ENCODE peak calls at places on chromosomes 4 and X, in six cellular contexts. P is neural progenitor cell, G is foreskin keratinocyte, S is hepatocyte, E is AG04450, F is heart right ventricle. Z is an unnamed sample. For H3K27me3, the result is how much of the 10 kb centered on the place peaks cover.

GRCh38 chr4:112147697-112148096 is 2.4 kb downstream of the FAM241A start:
- DNase-seq in P (no peak), G (no peak), S (no peak), E (no peak), F (peak), Z (no peak)

GRCh38 chr4:180900781-180901180 is 1342.4 kb upstream of the TENM3 start:
- DNase-seq in P (no peak), G (peak), S (no peak), E (no peak), F (no peak), Z (no peak)

GRCh38 chr4:137032242-137032641 is 500.1 kb downstream of the PCDH18 start:
- DNase-seq in P (no peak), G (no peak), S (no peak), E (no peak), F (no peak), Z (no peak)

GRCh38 chrX:24314019-24314635 is at the start of gene SUPT20HL2:
- DNase-seq in P (no peak), G (no peak), S (no peak), E (no peak), F (no peak), Z (no peak)

GRCh38 chr4:113945906-113946305 is 33.5 kb downstream of the ARSJ start:
- DNase-seq in P (no peak), G (no peak), S (no peak), E (no peak), F (no peak), Z (no peak)

GRCh38 chr4:13483142-13484044 is 747 bp downstream of the RAB28 start:
- DNase-seq in P (peak), G (peak), S (peak), E (peak), F (peak), Z (peak)

GRCh38 chr4:182881928-182882327 is 35.3 kb downstream of the DCTD start:
- DNase-seq in P (no peak), G (no peak), S (no peak), E (no peak), F (peak), Z (no peak)

GRCh38 chr4:2261110-2261852 is 628 bp downstream of the MXD4 start:
- DNase-seq in P (peak), G (no peak), S (peak), E (no peak), F (peak), Z (peak)

GRCh38 chr4:151389316-151389715 is 19.7 kb upstream of the FHIP1A start:
- DNase-seq in P (no peak), G (no peak), S (no peak), E (no peak), F (no peak), Z (no peak)

GRCh38 chr4:187724526-187724925 is 271.0 kb upstream of the ZFP42 start:
- DNase-seq in P (no peak), G (no peak), S (no peak), E (no peak), F (no peak), Z (no peak)

GRCh38 chrX:112774142-112774541 is 66.5 kb downstream of the AMOT start:
- DNase-seq in P (no peak), G (no peak), S (no peak), E (no peak), F (no peak), Z (no peak)

GRCh38 chrX:112784692-112785091 is 55.9 kb downstream of the AMOT start:
- DNase-seq in P (no peak), G (no peak), S (no peak), E (no peak), F (no peak), Z (no peak)

GRCh38 chrX:112779139-112779538 is 61.5 kb downstream of the AMOT start:
- DNase-seq in P (no peak), G (no peak), S (no peak), E (no peak), F (no peak), Z (peak)
- H3K27me3 ChIP-seq in P (under half), G (under half), S (under half), E (under half), F (under half), Z (under half)

GRCh38 chrX:132022115-132022862 is 813 bp upstream of the STK26 start:
- DNase-seq in P (no peak), G (peak), S (no peak), E (no peak), F (no peak), Z (no peak)
- TF ChIP-seq CTCF in P (peak), G (peak), S (peak), E (peak), F (peak), Z (no peak)

GRCh38 chr4:80264825-80265224 is 1.6 kb upstream of the FGF5 start:
- DNase-seq in P (no peak), G (no peak), S (no peak), E (no peak), F (no peak), Z (no peak)
- H3K27me3 ChIP-seq in P (half or more), G (under half), S (half or more), E (under half), F (half or more), Z (under half)

DNA sequence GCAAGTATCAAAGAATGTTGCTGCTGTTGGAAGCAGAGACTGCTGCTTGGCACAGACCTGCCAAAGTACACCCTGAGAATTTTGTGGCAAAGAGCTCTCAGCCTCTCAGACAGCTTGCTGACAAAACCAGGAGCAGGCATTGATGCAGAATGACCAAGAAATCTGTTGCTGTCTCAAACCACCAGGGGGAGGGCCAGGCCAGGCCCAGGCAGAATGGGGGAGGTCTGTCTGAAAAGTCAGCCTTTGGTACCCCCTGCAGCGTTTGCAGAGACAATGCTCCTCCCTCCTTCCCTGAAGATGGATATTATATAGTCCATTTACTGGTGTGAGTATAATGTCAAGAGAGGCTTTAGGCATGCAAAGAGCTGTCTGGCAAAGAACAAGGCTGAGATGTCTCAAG is 52.9 kb upstream of the TRPC5OS start:
- DNase-seq in P (peak), G (no peak), S (peak), E (no peak), F (no peak), Z (no peak)
- TF ChIP-seq CTCF in P (peak), G (peak), S (peak), E (peak), F (peak), Z (no peak)

DNA sequence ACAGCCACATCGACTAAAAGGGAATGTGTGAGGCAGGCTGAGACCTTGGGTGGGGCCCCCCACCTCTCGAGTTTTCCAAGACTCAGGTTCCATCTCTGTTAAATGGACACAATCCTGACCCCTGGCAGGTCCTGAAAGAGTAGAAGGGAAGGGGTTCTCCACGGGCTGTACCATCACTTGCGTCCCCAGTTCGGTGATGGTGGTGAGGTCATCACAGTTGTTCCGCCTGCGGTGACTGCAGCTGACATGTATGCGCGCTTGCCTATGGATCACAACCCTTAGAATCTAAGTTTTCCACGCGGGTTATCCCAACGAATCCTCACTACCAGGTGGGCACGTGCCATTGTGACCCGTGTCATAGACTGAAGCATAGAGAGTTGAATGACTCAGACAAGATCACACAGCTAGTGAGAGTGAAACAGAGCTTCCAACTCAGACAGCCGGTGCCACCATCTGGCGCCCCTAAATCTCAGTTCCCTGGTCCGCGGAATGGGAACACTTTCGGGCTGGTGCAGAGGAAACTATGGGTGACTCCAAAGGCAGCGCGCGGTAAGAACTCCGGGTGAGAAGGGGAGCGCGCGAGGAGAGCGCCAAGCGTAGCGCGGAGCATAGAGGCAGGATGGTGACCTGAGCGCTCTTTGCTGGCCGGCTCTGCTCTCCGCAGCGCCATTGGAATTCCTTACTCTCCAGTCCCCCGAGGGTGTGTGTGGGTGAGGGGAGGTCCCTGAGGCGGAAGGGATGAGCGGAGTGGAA is 10.4 kb downstream of the MSX1 start:
- DNase-seq in P (peak), G (no peak), S (no peak), E (no peak), F (no peak), Z (no peak)
- H3K27me3 ChIP-seq in P (half or more), G (half or more), S (half or more), E (half or more), F (half or more), Z (under half)

GRCh38 chr4:125317526-125317880 is 2.7 kb downstream of the FAT4 start:
- DNase-seq in P (peak), G (peak), S (peak), E (no peak), F (peak), Z (peak)

GRCh38 chr4:125316391-125316780 is 1.6 kb downstream of the FAT4 start:
- DNase-seq in P (peak), G (peak), S (peak), E (no peak), F (peak), Z (peak)

GRCh38 chr4:125314676-125315570 is at the start of gene FAT4:
- DNase-seq in P (peak), G (peak), S (peak), E (peak), F (peak), Z (peak)

GRCh38 chr4:125315571-125316390 is 1.0 kb downstream of the FAT4 start:
- DNase-seq in P (peak), G (peak), S (peak), E (no peak), F (peak), Z (peak)

DNA sequence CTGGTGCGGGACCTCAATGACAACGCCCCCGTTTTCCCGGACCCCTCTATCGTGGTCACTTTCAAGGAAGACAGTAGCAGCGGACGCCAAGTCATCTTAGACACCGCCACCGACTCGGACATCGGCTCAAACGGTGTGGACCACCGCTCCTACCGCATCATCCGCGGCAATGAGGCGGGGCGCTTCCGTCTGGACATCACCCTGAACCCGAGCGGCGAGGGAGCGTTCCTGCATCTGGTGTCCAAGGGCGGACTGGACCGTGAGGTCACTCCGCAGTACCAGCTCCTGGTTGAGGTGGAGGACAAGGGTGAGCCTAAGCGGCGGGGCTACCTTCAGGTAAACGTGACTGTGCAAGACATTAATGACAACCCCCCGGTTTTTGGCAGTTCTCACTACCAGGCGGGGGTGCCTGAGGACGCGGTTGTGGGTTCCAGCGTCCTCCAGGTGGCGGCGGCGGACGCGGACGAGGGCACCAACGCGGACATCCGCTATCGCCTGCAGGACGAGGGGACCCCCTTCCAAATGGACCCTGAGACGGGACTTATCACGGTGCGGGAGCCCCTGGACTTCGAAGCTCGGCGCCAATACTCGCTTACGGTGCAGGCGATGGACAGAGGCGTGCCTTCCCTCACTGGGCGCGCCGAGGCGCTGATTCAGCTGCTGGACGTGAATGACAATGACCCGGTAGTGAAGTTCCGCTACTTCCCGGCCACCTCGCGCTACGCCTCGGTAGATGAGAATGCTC is 2.2 kb downstream of the FAT4 start:
- DNase-seq in P (peak), G (peak), S (peak), E (no peak), F (peak), Z (peak)
- TF ChIP-seq CTCF in P (peak), G (peak), S (peak), E (no peak), F (no peak), Z (no peak)

DNA sequence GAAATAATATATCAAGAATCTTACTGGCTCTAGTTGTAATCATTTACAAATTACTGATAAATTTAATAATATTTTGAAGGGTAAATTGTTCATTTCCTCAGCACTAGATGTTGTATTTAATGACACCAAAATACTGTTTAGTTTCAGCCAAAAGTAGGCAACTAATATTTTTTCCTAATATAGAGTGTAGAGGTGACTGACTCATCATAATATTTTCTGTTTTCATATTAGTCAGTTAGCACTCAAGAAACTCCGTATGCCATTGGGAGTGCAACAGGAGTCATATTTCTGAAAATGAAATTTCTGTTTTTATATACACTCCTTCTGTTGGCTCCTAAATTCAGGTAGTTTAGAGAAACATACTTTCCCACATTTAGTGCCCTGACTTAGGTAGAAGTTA is 36.6 kb upstream of the PTPN13 start:
- DNase-seq in P (no peak), G (no peak), S (no peak), E (no peak), F (no peak), Z (no peak)
- H3K27me3 ChIP-seq in P (under half), G (under half), S (under half), E (under half), F (under half), Z (under half)

GRCh38 chr4:82780398-82781231 is 18.0 kb downstream of the SCD5 start:
- DNase-seq in P (no peak), G (no peak), S (peak), E (no peak), F (peak), Z (peak)
- TF ChIP-seq CTCF in P (no peak), G (peak), S (peak), E (no peak), F (no peak), Z (no peak)

Z was measured in psoas muscle.